ENCODE peak calls at places on chromosomes 16 and 17, in seven cellular contexts. G is stomach, X is cardiac muscle cell, O is HFF-Myc, W is mucosa of descending colon, J is BJ, M is activated B cell treated with CpG ODN at 0.5 μM for 24 hours. Z is an unnamed sample.

GRCh38 chr16:59783191-59783590 is 1049.1 kb upstream of the GOT2 start:
- DNase-seq in M (no peak), W (no peak), G (no peak), X (no peak), J (peak), O (no peak), Z (no peak)

GRCh38 chr17:69898606-69899005 is 176.4 kb upstream of the KCNJ16 start:
- DNase-seq in O (no peak), M (no peak), X (no peak), G (no peak), J (no peak), W (no peak), Z (no peak)

GRCh38 chr17:3845361-3845753 is 689 bp downstream of the NCBP3 start:
- DNase-seq in X (no peak), M (peak), J (no peak), G (no peak), O (no peak), W (peak), Z (no peak)

GRCh38 chr17:77696151-77696719 is 262.3 kb upstream of the TNRC6C start:
- DNase-seq in M (no peak), X (peak), J (no peak), G (no peak), O (no peak), W (no peak), Z (no peak)

GRCh38 chr17:43942286-43942685 is at the start of gene PPY:
- DNase-seq in W (no peak), X (no peak), J (no peak), G (no peak), O (no peak), M (no peak), Z (no peak)

GRCh38 chr17:80760501-80760900 is 215.9 kb downstream of the RPTOR start:
- DNase-seq in M (no peak), G (peak), J (no peak), X (no peak), O (no peak), W (peak), Z (no peak)

GRCh38 chr16:1441391-1441829 is 2.9 kb downstream of the CCDC154 start:
- DNase-seq in G (no peak), M (no peak), X (no peak), W (no peak), J (no peak), O (no peak), Z (no peak)

GRCh38 chr16:50275428-50276127 is 9.2 kb downstream of the ADCY7 start:
- DNase-seq in G (no peak), X (no peak), O (no peak), M (no peak), J (no peak), W (no peak), Z (no peak)

GRCh38 chr17:78854508-78854907 is 13.9 kb upstream of the USP36 start:
- DNase-seq in O (no peak), J (no peak), M (no peak), X (no peak), W (no peak), G (no peak), Z (no peak)

GRCh38 chr17:78892520-78892919 is 10.5 kb downstream of the CEP295NL start:
- DNase-seq in W (no peak), O (no peak), J (no peak), M (no peak), G (no peak), X (no peak), Z (no peak)

GRCh38 chr17:57284984-57285646 is 28.8 kb downstream of the MSI2 start:
- DNase-seq in M (peak), W (peak), O (no peak), X (no peak), J (no peak), G (no peak), Z (no peak)

GRCh38 chr17:82228842-82229685 is at the start of gene SLC16A3:
- DNase-seq in O (no peak), X (peak), W (peak), G (peak), J (no peak), M (peak), Z (peak)

GRCh38 chr17:60941028-60941427 is 263.4 kb downstream of the BCAS3 start:
- DNase-seq in G (peak), J (peak), W (peak), M (no peak), O (peak), X (peak), Z (no peak)

GRCh38 chr17:59845595-59846390 is 47.0 kb downstream of the TUBD1 start:
- DNase-seq in X (no peak), W (peak), O (no peak), G (peak), M (peak), J (no peak), Z (no peak)

GRCh38 chr16:30980959-30981358 is 4.0 kb upstream of the HSD3B7 start:
- DNase-seq in O (no peak), M (no peak), J (no peak), W (no peak), X (no peak), G (no peak), Z (no peak)

GRCh38 chr16:85982563-85982939 is 83.6 kb downstream of the IRF8 start:
- DNase-seq in W (no peak), G (no peak), J (no peak), X (no peak), M (no peak), O (no peak), Z (no peak)

GRCh38 chr16:26382607-26383006 is 684.1 kb upstream of the C16orf82 start:
- DNase-seq in M (no peak), X (no peak), W (no peak), J (no peak), G (no peak), O (no peak), Z (no peak)

GRCh38 chr17:40329981-40330794 is 21.2 kb downstream of the RARA start:
- DNase-seq in W (no peak), M (no peak), O (no peak), J (no peak), X (no peak), G (peak), Z (no peak)

GRCh38 chr16:19884611-19885455 is at the start of gene GPRC5B:
- DNase-seq in X (peak), J (no peak), G (peak), W (peak), M (peak), O (no peak), Z (no peak)

GRCh38 chr17:77279448-77280303 is 138.9 kb downstream of the SEC14L1 start:
- DNase-seq in J (no peak), O (no peak), W (peak), M (no peak), G (peak), X (peak), Z (no peak)

GRCh38 chr17:15154618-15155017 is 110.5 kb downstream of the PMP22 start:
- DNase-seq in W (no peak), O (no peak), M (no peak), J (no peak), G (no peak), X (no peak), Z (no peak)

GRCh38 chr16:23679274-23679985 is 741 bp downstream of the PLK1 start:
- DNase-seq in O (no peak), G (no peak), J (no peak), W (peak), M (no peak), X (peak), Z (no peak)

GRCh38 chr17:78010759-78011158 is 52.3 kb downstream of the TNRC6C start:
- DNase-seq in O (no peak), J (no peak), X (no peak), G (no peak), M (no peak), W (no peak), Z (no peak)

GRCh38 chr17:41810659-41811548 is 845 bp downstream of the P3H4 start:
- DNase-seq in O (no peak), W (peak), M (no peak), X (no peak), G (peak), J (no peak), Z (no peak)

GRCh38 chr17:29549169-29549935 is 17.5 kb downstream of the ABHD15 start:
- DNase-seq in G (no peak), M (no peak), W (no peak), X (no peak), O (no peak), J (no peak), Z (no peak)

GRCh38 chr17:79515646-79516604 is 94.9 kb downstream of the RBFOX3 start:
- DNase-seq in M (no peak), X (no peak), O (no peak), W (no peak), J (no peak), G (no peak), Z (no peak)

GRCh38 chr17:80063815-80064585 is 27.6 kb downstream of the CCDC40 start:
- DNase-seq in G (peak), W (peak), J (no peak), M (no peak), X (no peak), O (no peak), Z (no peak)

GRCh38 chr16:57185446-57185944 is 344 bp downstream of the PSME3IP1 start:
- DNase-seq in J (no peak), W (peak), M (no peak), G (peak), X (peak), O (no peak), Z (no peak)

GRCh38 chr17:48513097-48513496 is 17.7 kb downstream of the HOXB1 start:
- DNase-seq in X (peak), W (peak), M (no peak), J (no peak), O (no peak), G (no peak), Z (no peak)

GRCh38 chr17:48382989-48383388 is 47.0 kb downstream of the SKAP1 start:
- DNase-seq in J (no peak), W (no peak), M (no peak), X (no peak), O (no peak), G (no peak), Z (no peak)

GRCh38 chr16:3729161-3730112 is 12.1 kb upstream of the TRAP1 start:
- DNase-seq in G (no peak), J (no peak), O (no peak), X (no peak), M (no peak), W (no peak), Z (no peak)

GRCh38 chr17:57242148-57242547 is 14.2 kb upstream of the MSI2 start:
- DNase-seq in O (no peak), G (no peak), M (no peak), W (no peak), J (no peak), X (peak), Z (no peak)

GRCh38 chr17:29091591-29092291 is 48.8 kb downstream of the PIPOX start:
- DNase-seq in W (no peak), O (no peak), J (no peak), X (no peak), G (no peak), M (no peak), Z (peak)

GRCh38 chr16:81730090-81731051 is 48.7 kb upstream of the PLCG2 start:
- DNase-seq in X (peak), O (peak), J (peak), M (peak), W (peak), G (peak), Z (peak)

GRCh38 chr16:55222436-55222835 is 101.6 kb upstream of the IRX6 start:
- DNase-seq in J (no peak), O (no peak), X (no peak), M (no peak), W (no peak), G (no peak), Z (no peak)

GRCh38 chr16:17572145-17572544 is 101.4 kb upstream of the XYLT1 start:
- DNase-seq in O (no peak), W (no peak), X (no peak), G (no peak), J (no peak), M (no peak), Z (no peak)

DNA sequence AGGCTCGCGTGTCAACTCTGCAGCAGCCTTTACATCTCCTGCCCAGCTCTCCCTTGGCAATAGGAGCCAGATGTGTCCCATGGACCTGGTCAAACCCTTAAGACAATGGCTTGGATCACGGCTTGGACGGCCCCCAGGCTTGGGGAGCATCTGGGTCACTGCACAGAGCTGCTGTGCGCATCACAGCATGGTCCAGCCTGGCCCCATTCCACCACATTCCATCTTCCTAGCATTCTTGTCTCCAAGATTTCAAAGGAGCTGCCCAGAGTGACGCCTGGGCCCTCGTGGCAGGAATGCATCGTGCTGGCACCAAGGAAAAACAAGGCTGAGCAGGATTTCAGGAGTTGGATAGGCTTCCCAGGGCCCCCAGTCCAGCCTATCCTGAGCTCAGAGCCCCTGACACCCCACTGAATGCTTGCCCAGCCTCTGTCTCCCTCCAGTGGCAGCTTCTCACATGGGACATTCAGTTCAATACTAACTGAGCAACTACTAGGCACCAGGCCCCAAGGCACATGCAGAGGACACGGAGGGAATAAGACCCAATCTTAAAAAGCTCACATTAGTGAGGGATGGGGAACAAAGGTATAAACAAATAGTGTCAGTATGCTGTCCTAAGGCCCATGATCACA is 34.3 kb downstream of the TK2 start:
- DNase-seq in G (no peak), O (no peak), J (no peak), M (no peak), W (no peak), X (no peak), Z (no peak)
- TF ChIP-seq CTCF in G (no peak), O (peak), J (peak), M (no peak), W (no peak), X (peak), Z (no peak)

DNA sequence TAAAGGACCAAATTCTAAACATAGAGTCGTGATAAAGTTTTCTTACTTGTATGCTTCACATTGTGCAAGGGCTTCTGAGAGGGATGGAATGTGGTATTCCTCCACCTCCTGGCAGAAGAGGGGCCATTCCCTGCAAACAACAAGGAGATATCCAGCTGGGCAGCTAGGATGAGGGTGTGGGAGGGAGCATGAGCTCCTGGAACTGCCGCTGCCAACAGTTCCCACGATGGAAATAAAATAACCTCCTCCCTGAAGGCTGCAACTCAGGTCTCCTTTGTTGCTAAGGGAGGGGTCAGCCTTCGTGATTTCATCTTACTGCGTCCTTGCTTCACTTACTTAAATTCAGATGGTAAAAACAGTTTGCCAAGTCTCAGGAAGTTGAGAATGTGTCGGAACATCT is 15.6 kb downstream of the PLEKHG4 start:
- DNase-seq in M (no peak), O (peak), G (no peak), X (no peak), W (no peak), J (peak), Z (no peak)
- TF ChIP-seq CTCF in M (no peak), O (no peak), G (no peak), X (peak), W (no peak), J (peak), Z (no peak)

GRCh38 chr16:67170948-67171649 is 761 bp downstream of the NOL3 start:
- DNase-seq in J (no peak), M (no peak), W (no peak), X (no peak), O (no peak), G (no peak), Z (no peak)

GRCh38 chr16:67176662-67177061 is 6.3 kb downstream of the NOL3 start:
- DNase-seq in X (no peak), W (no peak), M (no peak), J (no peak), O (no peak), G (no peak), Z (no peak)

GRCh38 chr16:67173323-67173722 is 3.0 kb downstream of the NOL3 start:
- DNase-seq in W (no peak), O (no peak), J (no peak), X (no peak), M (no peak), G (no peak), Z (no peak)

GRCh38 chr16:67174706-67175231 is 4.4 kb downstream of the NOL3 start:
- DNase-seq in G (no peak), O (no peak), J (no peak), W (peak), M (no peak), X (no peak), Z (no peak)

GRCh38 chr16:67173808-67174705 is 3.7 kb downstream of the NOL3 start:
- DNase-seq in W (peak), M (peak), X (peak), O (no peak), J (no peak), G (peak), Z (no peak)
- TF ChIP-seq CTCF in W (peak), M (no peak), X (peak), O (no peak), J (peak), G (peak), Z (peak)

GRCh38 chr16:70692481-70693203 is 6.8 kb upstream of the MTSS2 start:
- DNase-seq in M (no peak), X (no peak), G (no peak), J (no peak), W (no peak), O (no peak), Z (no peak)

GRCh38 chr16:70694517-70695218 is 8.8 kb upstream of the MTSS2 start:
- DNase-seq in W (no peak), M (no peak), J (no peak), G (no peak), X (no peak), O (no peak), Z (no peak)

GRCh38 chr16:70694088-70694487 is 8.2 kb upstream of the MTSS2 start:
- DNase-seq in M (no peak), X (no peak), G (no peak), W (no peak), O (peak), J (peak), Z (no peak)

GRCh38 chr16:70692130-70692470 is 6.2 kb upstream of the MTSS2 start:
- DNase-seq in O (no peak), W (no peak), X (no peak), G (no peak), J (no peak), M (no peak), Z (no peak)

GRCh38 chr16:70693231-70693671 is 7.4 kb upstream of the MTSS2 start:
- DNase-seq in J (no peak), M (no peak), O (no peak), W (no peak), G (no peak), X (peak), Z (no peak)
- TF ChIP-seq CTCF in J (no peak), M (no peak), O (no peak), W (no peak), G (no peak), X (no peak), Z (no peak)

GRCh38 chr17:42850964-42851363 is at the start of gene AOC3:
- DNase-seq in G (no peak), X (no peak), W (peak), M (no peak), J (no peak), O (no peak), Z (no peak)
- TF ChIP-seq CTCF in G (no peak), X (no peak), W (no peak), M (no peak), J (no peak), O (no peak), Z (no peak)

DNA sequence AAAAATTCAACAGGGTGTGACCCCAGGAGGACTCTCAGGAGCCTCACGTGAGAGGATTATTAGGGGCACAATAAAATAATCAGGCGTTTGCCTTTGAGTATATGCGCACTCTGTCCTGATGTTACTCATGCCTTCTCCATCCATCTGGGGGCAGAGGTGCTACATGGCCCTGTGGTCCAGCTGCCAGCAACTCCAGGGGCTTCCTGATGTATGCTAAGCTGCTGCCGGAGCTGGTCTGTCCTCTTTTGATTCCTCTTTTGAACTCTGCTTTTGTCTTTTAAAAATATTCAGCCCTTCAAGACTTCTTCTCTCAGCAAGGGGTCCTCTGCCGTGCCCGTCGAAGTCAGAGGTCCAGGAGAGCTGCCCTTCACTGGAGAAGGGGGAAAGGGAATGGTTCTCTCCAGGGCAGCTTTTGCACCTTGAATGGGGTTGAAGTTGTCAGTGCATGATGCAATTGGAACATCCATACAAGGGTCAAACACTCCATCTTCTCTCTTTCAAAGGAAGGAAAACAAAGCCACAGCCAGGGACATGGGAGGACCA is 431.4 kb downstream of the SHISA9 start:
- DNase-seq in J (no peak), M (no peak), W (no peak), G (no peak), X (no peak), O (no peak), Z (no peak)
- TF ChIP-seq CTCF in J (no peak), M (no peak), W (no peak), G (no peak), X (no peak), O (no peak), Z (no peak)